ENCODE peak calls at places on chromosome 3, in seven cellular contexts. K, P, F, L, U, R and B are unnamed samples.

GRCh38 chr3:139634236-139634635 is 43.5 kb downstream of the NMNAT3 start:
- DNase-seq in K (no peak), P (no peak), F (no peak), L (no peak), U (no peak), R (no peak), B (no peak)

GRCh38 chr3:147616998-147617619 is 207.9 kb downstream of the ZIC1 start:
- DNase-seq in K (peak; percentile 43), P (no peak), F (no peak), L (no peak), U (peak; percentile 42), R (no peak), B (no peak)

GRCh38 chr3:149536429-149536828 is 61.9 kb downstream of the TM4SF4 start:
- DNase-seq in K (no peak), P (no peak), F (no peak), L (no peak), U (no peak), R (no peak), B (no peak)

GRCh38 chr3:10470666-10471336 is 34.6 kb downstream of the ATP2B2 start:
- DNase-seq in K (no peak), P (no peak), F (no peak), L (no peak), U (no peak), R (no peak), B (no peak)

GRCh38 chr3:122497425-122497824 is 17.3 kb downstream of the KPNA1 start:
- DNase-seq in K (no peak), P (no peak), F (no peak), L (no peak), U (no peak), R (peak; percentile 21), B (no peak)

GRCh38 chr3:140128217-140129137 is 193.5 kb downstream of the CLSTN2 start:
- DNase-seq in K (peak; percentile 80), P (no peak), F (no peak), L (peak; percentile 21), U (peak; percentile 88), R (peak; percentile 12), B (no peak)

GRCh38 chr3:177602601-177603136 is 405.4 kb upstream of the TBL1XR1 start:
- DNase-seq in K (peak; percentile 37), P (no peak), F (no peak), L (no peak), U (peak; percentile 93), R (no peak), B (no peak)

GRCh38 chr3:30473374-30474051 is 132.9 kb upstream of the TGFBR2 start:
- DNase-seq in K (no peak), P (no peak), F (no peak), L (no peak), U (no peak), R (no peak), B (no peak)